ENCODE peak calls at places on chromosomes 7 and 10, in ten cellular contexts. C is fibroblast of mammary gland; K is ovary; J is heart right ventricle; Q is neural progenitor cell; N is HCT116; R is AG09319; X is neural crest cell; B is CD8-positive, alpha-beta T cell; M is right lobe of liver. D is an unnamed sample.

GRCh38 chr7:74027683-74028320 is at the start of gene ELN:
- DNase-seq in C (peak; percentile 30), K (peak; percentile 95), J (peak; percentile 89), Q (peak; percentile 56), N (no peak), R (peak; percentile 53), X (no peak), B (no peak), M (peak; percentile 62), D (no peak)

GRCh38 chr7:41051525-41051924 is 651.4 kb downstream of the INHBA start:
- DNase-seq in C (no peak), K (no peak), J (no peak), Q (peak; percentile 69), N (no peak), R (no peak), X (no peak), B (no peak), M (no peak), D (no peak)

GRCh38 chr7:68888971-68889385 is 709.3 kb upstream of the AUTS2 start:
- DNase-seq in C (no peak), K (no peak), J (no peak), Q (no peak), N (no peak), R (no peak), X (no peak), B (no peak), M (no peak), D (no peak)

GRCh38 chr7:151243411-151244155 is 4.9 kb downstream of the SMARCD3 start:
- DNase-seq in C (no peak), K (no peak), J (no peak), Q (peak; percentile 67), N (no peak), R (no peak), X (no peak), B (peak; percentile 36), M (no peak), D (no peak)

GRCh38 chr7:66921396-66921917 is 432 bp downstream of the TMEM248 start:
- DNase-seq in C (peak; percentile 62), K (peak; percentile 73), J (no peak), Q (no peak), N (no peak), R (peak; percentile 16), X (peak; percentile 13), B (peak; percentile 11), M (peak; percentile 78), D (peak; percentile 35)

GRCh38 chr10:69734797-69735468 is 66.8 kb upstream of the COL13A1 start:
- DNase-seq in C (no peak), K (no peak), J (no peak), Q (no peak), N (no peak), R (no peak), X (no peak), B (no peak), M (no peak), D (no peak)

GRCh38 chr7:151964951-151965350 is 8.7 kb downstream of the GALNTL5 start:
- DNase-seq in C (peak; percentile 79), K (no peak), J (no peak), Q (no peak), N (no peak), R (no peak), X (no peak), B (no peak), M (no peak), D (no peak)

GRCh38 chr10:110568055-110568735 is 700 bp downstream of the SMC3 start:
- DNase-seq in C (no peak), K (no peak), J (no peak), Q (peak; percentile 80), N (no peak), R (no peak), X (peak; percentile 39), B (peak; percentile 62), M (no peak), D (no peak)

GRCh38 chr7:13628231-13629001 is 361.1 kb downstream of the ETV1 start:
- DNase-seq in C (peak; percentile 53), K (no peak), J (no peak), Q (no peak), N (no peak), R (no peak), X (no peak), B (no peak), M (no peak), D (no peak)

GRCh38 chr10:62076872-62077271 is 175.4 kb downstream of the ARID5B start:
- DNase-seq in C (peak; percentile 79), K (no peak), J (no peak), Q (no peak), N (no peak), R (no peak), X (no peak), B (no peak), M (no peak), D (no peak)

GRCh38 chr7:69162931-69163330 is 435.3 kb upstream of the AUTS2 start:
- DNase-seq in C (no peak), K (no peak), J (no peak), Q (no peak), N (no peak), R (no peak), X (no peak), B (no peak), M (no peak), D (no peak)

GRCh38 chr10:102420443-102420809 is 210 bp upstream of the FBXL15 start:
- DNase-seq in C (no peak), K (no peak), J (no peak), Q (peak; percentile 96), N (no peak), R (no peak), X (no peak), B (no peak), M (peak; percentile 92), D (no peak)

GRCh38 chr10:86251426-86251825 is 115.2 kb downstream of the GRID1 start:
- DNase-seq in C (no peak), K (no peak), J (no peak), Q (no peak), N (no peak), R (no peak), X (no peak), B (no peak), M (peak; percentile 7), D (no peak)

DNA sequence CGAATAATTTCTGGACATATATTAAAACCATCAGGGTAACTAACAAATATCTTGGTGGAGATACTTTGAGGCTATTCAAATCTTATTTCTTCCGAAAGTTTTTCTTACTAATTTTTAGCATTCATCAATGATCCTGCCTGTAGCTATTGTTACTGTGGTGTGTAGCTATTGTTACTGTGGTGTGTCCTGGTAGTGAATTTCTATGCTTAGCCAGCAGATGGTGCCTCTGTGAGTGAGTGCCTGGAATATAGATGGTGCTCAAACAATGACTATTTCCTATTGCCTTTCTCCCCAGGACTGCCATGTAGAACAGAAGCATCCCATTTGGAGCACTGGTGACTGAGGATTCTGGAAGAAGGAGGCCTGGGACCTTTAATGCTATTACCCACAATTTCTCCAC is 245.7 kb downstream of the CCSER2 start:
- DNase-seq in C (no peak), K (no peak), J (no peak), Q (no peak), N (no peak), R (no peak), X (no peak), B (no peak), M (no peak), D (no peak)
- TF ChIP-seq CTCF in C (no peak), K (no peak), J (no peak), Q (peak; percentile 45), N (peak; percentile 29), R (no peak), X (peak; percentile 21), B (no peak), M (no peak), D (no peak)

GRCh38 chr7:91054374-91054773 is 209.9 kb upstream of the FZD1 start:
- DNase-seq in C (no peak), K (no peak), J (no peak), Q (no peak), N (no peak), R (no peak), X (no peak), B (no peak), M (no peak), D (no peak)

GRCh38 chr7:91050677-91051076 is 213.6 kb upstream of the FZD1 start:
- DNase-seq in C (peak; percentile 14), K (no peak), J (no peak), Q (no peak), N (no peak), R (no peak), X (no peak), B (no peak), M (no peak), D (peak; percentile 23)

GRCh38 chr7:91051966-91052365 is 212.3 kb upstream of the FZD1 start:
- DNase-seq in C (no peak), K (no peak), J (no peak), Q (no peak), N (no peak), R (no peak), X (no peak), B (no peak), M (no peak), D (no peak)

DNA sequence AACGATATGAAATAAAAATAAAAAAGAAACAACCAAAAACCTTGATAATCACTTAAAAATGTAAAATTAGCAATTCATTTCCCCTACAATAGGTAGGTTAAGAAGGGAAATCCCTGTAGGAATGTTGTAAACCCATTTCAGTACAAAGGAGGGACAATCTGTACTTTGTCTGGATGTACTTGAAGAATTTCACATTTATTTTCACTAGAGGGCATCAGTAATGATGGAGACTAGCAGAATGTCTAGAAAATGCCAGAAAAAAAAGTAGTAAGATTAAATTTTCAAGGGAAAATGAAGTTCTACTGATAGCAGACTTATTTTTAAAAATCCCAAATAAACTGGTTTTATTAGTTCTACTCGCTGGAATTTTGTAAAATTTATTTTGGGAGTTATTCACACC is 209.0 kb upstream of the FZD1 start:
- DNase-seq in C (no peak), K (no peak), J (no peak), Q (no peak), N (no peak), R (no peak), X (no peak), B (no peak), M (no peak), D (no peak)
- TF ChIP-seq CTCF in C (no peak), K (no peak), J (no peak), Q (peak; percentile 30), N (peak; percentile 14), R (no peak), X (peak; percentile 33), B (no peak), M (no peak), D (no peak)

DNA sequence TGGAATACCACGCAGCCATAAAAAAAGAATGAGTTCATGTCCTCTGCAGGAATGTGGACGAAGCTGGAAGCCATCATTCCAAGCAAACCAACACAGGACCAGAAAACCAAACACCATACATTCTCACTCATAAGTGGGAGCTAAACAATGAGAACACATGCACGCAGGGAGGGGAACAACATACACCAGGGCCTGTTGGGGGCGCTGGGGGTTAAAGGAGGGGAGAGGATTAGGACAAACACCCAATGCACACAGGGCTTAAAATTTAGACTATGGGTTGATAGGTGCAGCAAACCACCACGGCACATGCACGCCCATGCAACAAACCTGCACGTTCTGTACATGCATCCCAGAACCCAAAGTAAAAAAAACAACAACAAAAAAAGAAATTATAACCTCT is 23.3 kb downstream of the RNF133 start:
- DNase-seq in C (no peak), K (no peak), J (no peak), Q (no peak), N (no peak), R (no peak), X (no peak), B (no peak), M (no peak), D (no peak)
- TF ChIP-seq CTCF in C (no peak), K (no peak), J (no peak), Q (peak; percentile 10), N (no peak), R (no peak), X (no peak), B (no peak), M (no peak), D (no peak)

GRCh38 chr7:158973440-158973839 is 117.1 kb downstream of the DYNC2I1 start:
- DNase-seq in C (no peak), K (no peak), J (no peak), Q (peak; percentile 70), N (peak; percentile 64), R (no peak), X (peak; percentile 54), B (peak; percentile 44), M (no peak), D (no peak)
- TF ChIP-seq CTCF in C (no peak), K (no peak), J (peak; percentile 20), Q (peak; percentile 51), N (peak; percentile 63), R (peak; percentile 18), X (peak; percentile 66), B (no peak), M (no peak), D (peak; percentile 67)

D was measured in GM10248.